ENCODE peak calls at places on chromosomes 5 and 9, in eight cellular contexts. E is CD14-positive monocyte, M is H1, S is fibroblast of mammary gland, R is AG10803, H is keratinocyte, I is IMR-90, Q is heart right ventricle. X is an unnamed sample.

GRCh38 chr9:130694205-130694604 is 625 bp downstream of the EXOSC2 start:
- DNase-seq in I (no peak), M (no peak), S (no peak), Q (no peak), R (no peak), H (no peak), E (no peak), X (no peak)

GRCh38 chr5:164051745-164052144 is 546.3 kb downstream of the MAT2B start:
- DNase-seq in I (peak; percentile 64), R (no peak), S (peak; percentile 9), E (no peak), M (no peak), Q (no peak), H (no peak), X (no peak)

GRCh38 chr9:132409828-132410528 is at the start of gene CFAP77:
- DNase-seq in Q (peak; percentile 25), H (no peak), E (peak; percentile 53), I (peak; percentile 39), S (peak; percentile 46), R (peak; percentile 43), M (no peak), X (no peak)

GRCh38 chr5:155919125-155919524 is 407.8 kb upstream of the SGCD start:
- DNase-seq in I (no peak), E (no peak), S (no peak), Q (no peak), M (no peak), H (no peak), R (peak; percentile 54), X (no peak)

GRCh38 chr9:115349542-115349941 is 231.6 kb upstream of the TNC start:
- DNase-seq in S (peak; percentile 29), R (peak; percentile 23), E (no peak), Q (no peak), M (no peak), I (peak; percentile 82), H (no peak), X (no peak)

GRCh38 chr5:128591598-128592455 is 53.8 kb upstream of the FBN2 start:
- DNase-seq in H (no peak), R (no peak), E (no peak), S (no peak), Q (no peak), I (no peak), M (no peak), X (no peak)

GRCh38 chr9:93899609-93900435 is 55.3 kb downstream of the BARX1 start:
- DNase-seq in M (no peak), I (no peak), H (no peak), Q (no peak), S (no peak), R (no peak), E (peak; percentile 40), X (no peak)

GRCh38 chr5:170408866-170409265 is 19.7 kb upstream of the KCNMB1 start:
- DNase-seq in H (no peak), R (no peak), M (no peak), I (no peak), S (no peak), Q (no peak), E (no peak), X (no peak)

GRCh38 chr5:39068099-39068498 is 6.1 kb downstream of the RICTOR start:
- DNase-seq in M (no peak), R (no peak), H (no peak), S (no peak), E (no peak), Q (no peak), I (no peak), X (no peak)

GRCh38 chr9:115262477-115262876 is 144.5 kb upstream of the TNC start:
- DNase-seq in M (no peak), R (peak; percentile 98), H (peak; percentile 100), Q (peak; percentile 85), S (peak; percentile 68), I (peak; percentile 75), E (no peak), X (no peak)

GRCh38 chr5:140875085-140876065 is at the start of gene PCDHA12:
- DNase-seq in S (no peak), Q (no peak), E (no peak), H (no peak), R (no peak), I (no peak), M (no peak), X (no peak)
- TF ChIP-seq CTCF in S (no peak), Q (no peak), E (no peak), H (no peak), R (no peak), I (no peak), M (peak; percentile 64), X (peak; percentile 76)

GRCh38 chr5:180370861-180371641 is 17.9 kb upstream of the GFPT2 start:
- DNase-seq in S (peak; percentile 39), M (no peak), R (peak; percentile 13), E (no peak), H (no peak), Q (no peak), I (no peak), X (no peak)
- TF ChIP-seq CTCF in S (no peak), M (peak; percentile 32), R (no peak), E (no peak), H (no peak), Q (no peak), I (no peak), X (no peak)

GRCh38 chr9:122132539-122132938 is 27.0 kb downstream of the NDUFA8 start:
- DNase-seq in Q (no peak), S (no peak), R (no peak), I (no peak), H (no peak), M (no peak), E (no peak), X (no peak)

GRCh38 chr9:122135529-122135859 is 24.1 kb downstream of the NDUFA8 start:
- DNase-seq in R (no peak), I (no peak), E (no peak), Q (no peak), S (no peak), H (no peak), M (no peak), X (no peak)

GRCh38 chr9:122133263-122133983 is 26.2 kb downstream of the NDUFA8 start:
- DNase-seq in S (no peak), M (no peak), E (no peak), H (no peak), I (no peak), R (no peak), Q (peak; percentile 66), X (no peak)

GRCh38 chr9:122133984-122134535 is 25.5 kb downstream of the NDUFA8 start:
- DNase-seq in S (no peak), E (no peak), R (no peak), M (no peak), H (no peak), I (no peak), Q (no peak), X (no peak)

GRCh38 chr9:122134822-122135528 is 24.6 kb downstream of the NDUFA8 start:
- DNase-seq in E (no peak), S (no peak), R (peak; percentile 16), I (peak; percentile 23), M (no peak), Q (no peak), H (no peak), X (no peak)
- TF ChIP-seq CTCF in E (no peak), S (no peak), R (no peak), I (no peak), M (no peak), Q (no peak), H (no peak), X (peak; percentile 14)

GRCh38 chr5:28779161-28779754 is 1740.9 kb upstream of the CDH9 start:
- DNase-seq in M (no peak), S (no peak), Q (no peak), R (no peak), I (no peak), E (no peak), H (no peak), X (no peak)

DNA sequence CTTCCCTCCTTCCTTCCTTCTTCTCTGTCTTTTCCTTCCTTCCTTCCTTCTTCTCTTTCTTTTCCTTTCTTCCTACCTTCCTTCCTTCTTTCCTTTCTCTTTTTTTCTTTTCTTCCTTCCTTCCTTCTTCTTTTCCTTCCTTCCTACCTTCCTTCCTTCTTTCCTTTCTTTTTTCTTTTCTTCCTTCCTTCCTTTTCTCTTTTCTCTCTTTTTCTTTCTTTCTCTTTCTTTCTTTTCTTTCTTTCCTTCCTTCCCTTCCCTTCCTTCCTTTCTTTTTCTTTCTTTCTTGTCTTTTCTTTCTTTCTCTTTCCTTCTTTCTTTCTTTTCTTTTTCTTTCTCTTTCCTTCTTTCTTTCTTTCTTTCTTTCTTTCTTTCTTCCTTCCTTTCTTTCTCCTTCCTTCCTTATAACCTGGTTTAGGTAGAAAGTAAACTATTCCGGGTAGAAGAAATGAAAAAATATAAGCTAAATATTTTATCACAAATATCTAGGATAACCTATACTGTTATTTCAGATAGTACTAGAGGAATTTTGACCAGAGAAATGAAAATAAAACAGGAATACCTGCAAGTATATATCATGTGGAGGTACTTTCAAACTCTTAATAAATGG is 1741.8 kb upstream of the CDH9 start:
- DNase-seq in E (no peak), I (no peak), M (no peak), S (no peak), R (no peak), Q (no peak), H (no peak), X (no peak)
- TF ChIP-seq CTCF in E (peak; percentile 17), I (no peak), M (no peak), S (no peak), R (no peak), Q (no peak), H (no peak), X (no peak)

GRCh38 chr5:150397749-150398431 is 14.8 kb downstream of the CD74 start:
- DNase-seq in R (no peak), I (no peak), S (no peak), Q (no peak), M (no peak), E (no peak), H (no peak), X (no peak)

GRCh38 chr5:150399158-150400019 is 13.3 kb downstream of the CD74 start:
- DNase-seq in I (peak; percentile 58), H (no peak), S (no peak), Q (no peak), R (peak; percentile 51), M (no peak), E (no peak), X (peak; percentile 52)

GRCh38 chr5:150400327-150401075 is 12.2 kb downstream of the CD74 start:
- DNase-seq in E (no peak), I (no peak), M (no peak), R (no peak), H (no peak), Q (no peak), S (no peak), X (no peak)

GRCh38 chr5:150400020-150400326 is 12.7 kb downstream of the CD74 start:
- DNase-seq in I (no peak), H (no peak), S (no peak), E (no peak), R (no peak), Q (no peak), M (no peak), X (no peak)

GRCh38 chr5:150398432-150399157 is 14.1 kb downstream of the CD74 start:
- DNase-seq in H (no peak), S (no peak), M (no peak), Q (no peak), I (no peak), E (no peak), R (no peak), X (peak; percentile 66)
- TF ChIP-seq CTCF in H (peak; percentile 40), S (peak; percentile 15), M (peak; percentile 65), Q (no peak), I (peak; percentile 20), E (peak; percentile 63), R (peak; percentile 3), X (peak; percentile 37)

X was measured in chondrocyte.